ENCODE peak calls at places on chromosomes 1 and 21, in four cellular contexts. W is GM23248, P is trophoblast cell, Z is RWPE1. H is an unnamed sample.
A peak's percentile ranks its signal among the peaks of the same experiment; 100 is the strongest.

GRCh38 chr1:159146996-159147395 is 24.4 kb upstream of the CADM3 start:
- DNase-seq in W (no peak), P (no peak), Z (no peak), H (no peak)

GRCh38 chr1:152014943-152015342 is 21.3 kb upstream of the S100A10 start:
- DNase-seq in W (no peak), P (no peak), Z (no peak), H (no peak)

GRCh38 chr21:22136770-22137169 is 1138.6 kb downstream of the NCAM2 start:
- DNase-seq in W (no peak), P (no peak), Z (no peak), H (no peak)

GRCh38 chr1:168893359-168893791 is 164.4 kb upstream of the DPT start:
- DNase-seq in W (peak; percentile 89), P (no peak), Z (peak; percentile 11), H (no peak)

GRCh38 chr1:203011582-203011981 is 4.4 kb downstream of the TMEM183A start:
- DNase-seq in W (no peak), P (no peak), Z (no peak), H (no peak)

GRCh38 chr1:214441119-214441518 is 110.3 kb downstream of the PTPN14 start:
- DNase-seq in W (no peak), P (peak; percentile 78), Z (no peak), H (no peak)

GRCh38 chr1:156912861-156913808 is 7.3 kb upstream of the LRRC71 start:
- DNase-seq in W (no peak), P (no peak), Z (no peak), H (no peak)

GRCh38 chr1:245434285-245434684 is 279.5 kb downstream of the KIF26B start:
- DNase-seq in W (peak; percentile 40), P (no peak), Z (no peak), H (no peak)

GRCh38 chr1:96845464-96845863 is 123.9 kb downstream of the PTBP2 start:
- DNase-seq in W (peak; percentile 7), P (peak; percentile 9), Z (peak; percentile 5), H (no peak)

GRCh38 chr1:226082959-226083302 is 20.4 kb downstream of the H3-3A start:
- DNase-seq in W (peak; percentile 83), P (peak; percentile 59), Z (no peak), H (no peak)

GRCh38 chr1:29856663-29857224 is 620.4 kb downstream of the PTPRU start:
- DNase-seq in W (no peak), P (no peak), Z (no peak), H (no peak)

GRCh38 chr1:39420493-39420892 is 70.9 kb upstream of the BMP8A start:
- DNase-seq in W (no peak), P (no peak), Z (no peak), H (no peak)
- H3K27ac ChIP-seq in W (no peak overlapping the region), P (no peak overlapping the region), Z (no peak overlapping the region), H (no peak overlapping the region)

GRCh38 chr1:160219062-160219929 is 14.1 kb downstream of the PEA15 start:
- DNase-seq in W (peak; percentile 89), P (peak; percentile 40), Z (peak; percentile 45), H (no peak)
- H3K27ac ChIP-seq in W (peak overlapping the region; percentile 78), P (no peak overlapping the region), Z (peak overlapping the region; percentile 40), H (no peak overlapping the region)

DNA sequence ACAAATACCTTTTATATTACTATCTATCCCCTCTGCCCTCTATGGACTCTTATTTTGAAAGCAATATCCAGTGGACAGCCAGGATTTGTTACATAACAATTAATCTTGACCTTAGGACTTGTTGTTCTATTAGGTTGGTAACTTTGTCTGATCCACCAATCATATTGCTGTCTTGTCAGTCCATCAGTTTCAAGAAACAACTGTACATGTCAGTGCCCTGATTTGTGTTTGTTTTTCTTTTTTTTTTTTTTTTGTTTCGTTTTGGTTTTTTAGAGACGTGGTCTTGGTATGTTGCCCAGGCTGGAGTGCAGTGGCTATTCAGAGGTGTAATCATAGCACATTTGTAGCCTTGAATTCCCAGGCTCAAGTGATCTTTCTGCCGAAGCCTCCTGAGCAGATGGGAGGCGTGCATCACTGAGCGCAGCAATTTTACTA is 1.5 kb upstream of the SCP2 start:
- DNase-seq in W (no peak), P (no peak), Z (no peak), H (no peak)
- H3K27ac ChIP-seq in W (no peak overlapping the region), P (no peak overlapping the region), Z (no peak overlapping the region), H (no peak overlapping the region)

DNA sequence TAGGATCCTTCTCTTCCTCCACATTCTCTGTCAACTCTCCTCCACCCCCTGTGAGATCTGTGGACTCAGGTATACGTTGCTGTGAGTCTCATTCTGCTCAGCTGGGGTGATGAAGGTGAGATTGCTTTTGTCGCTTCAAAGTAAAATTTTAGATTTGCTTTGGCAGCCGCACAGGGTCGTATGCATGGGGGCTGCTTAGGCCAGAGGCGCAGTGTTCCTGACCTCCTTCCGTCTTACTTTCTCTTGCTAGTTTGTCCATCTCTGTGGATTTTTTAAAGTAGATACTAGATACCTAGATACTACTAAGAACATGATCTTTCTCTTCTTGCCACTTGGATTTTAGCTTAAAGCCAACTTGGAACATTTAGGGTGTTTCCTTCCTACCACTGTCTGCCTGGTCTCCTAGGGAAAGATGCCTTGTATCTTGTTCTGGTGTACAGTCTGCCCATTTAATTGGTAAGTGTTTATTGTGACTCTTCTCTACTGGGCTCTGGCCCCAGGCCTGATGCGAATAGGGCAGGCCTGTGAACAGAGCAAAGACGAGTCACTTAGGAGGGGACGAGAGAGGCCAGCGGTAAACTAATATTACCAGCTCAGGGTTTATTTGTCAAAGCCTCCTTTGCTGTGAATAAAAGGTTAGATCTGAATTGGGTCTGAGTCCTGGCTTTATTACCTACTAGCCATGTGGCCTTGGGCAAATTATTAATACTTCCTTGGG is 32.0 kb downstream of the MAPKAPK2 start:
- DNase-seq in W (peak; percentile 39), P (no peak), Z (no peak), H (no peak)
- H3K27ac ChIP-seq in W (peak overlapping the region; percentile 15), P (no peak overlapping the region), Z (no peak overlapping the region), H (no peak overlapping the region)

GRCh38 chr1:98523256-98523655 is 138.3 kb upstream of the SNX7 start:
- DNase-seq in W (no peak), P (no peak), Z (no peak), H (no peak)
- H3K27ac ChIP-seq in W (no peak overlapping the region), P (no peak overlapping the region), Z (no peak overlapping the region), H (no peak overlapping the region)

GRCh38 chr1:108801101-108801500 is 54.6 kb downstream of the STXBP3 start:
- DNase-seq in W (peak; percentile 55), P (no peak), Z (no peak), H (no peak)
- H3K27ac ChIP-seq in W (no peak overlapping the region), P (no peak overlapping the region), Z (no peak overlapping the region), H (no peak overlapping the region)

DNA sequence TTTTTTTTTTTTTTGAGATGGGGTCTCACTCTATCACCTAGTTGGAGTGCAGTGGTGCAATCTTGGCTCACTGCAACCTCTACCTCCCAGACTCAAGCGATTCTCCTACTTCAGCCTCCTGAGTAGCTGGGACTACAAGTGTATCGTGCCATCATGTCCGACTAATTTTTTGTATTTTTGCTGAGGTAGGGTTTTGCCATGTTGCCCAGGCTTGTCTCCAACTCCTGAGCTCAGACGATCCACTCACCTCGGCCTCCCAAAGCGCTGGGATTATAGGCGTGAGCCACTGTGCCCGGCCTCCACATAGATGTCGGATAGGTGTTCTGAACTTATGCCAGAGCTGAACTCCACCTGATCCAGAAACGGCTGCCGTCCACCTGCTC is 21.1 kb downstream of the PLEKHM2 start:
- DNase-seq in W (no peak), P (no peak), Z (no peak), H (no peak)
- H3K27ac ChIP-seq in W (peak overlapping the region; percentile 96), P (no peak overlapping the region), Z (peak overlapping the region; percentile 85), H (no peak overlapping the region)

GRCh38 chr21:42093991-42094417 is 22.9 kb downstream of the UMODL1 start:
- DNase-seq in W (peak; percentile 97), P (peak; percentile 40), Z (peak; percentile 90), H (no peak)
- H3K27ac ChIP-seq in W (peak overlapping the region; percentile 64), P (no peak overlapping the region), Z (peak overlapping the region; percentile 85), H (no peak overlapping the region)

H was measured in naive thymus-derived CD4-positive, alpha-beta T cell.